ENCODE peak calls at places on chromosomes 6 and 20, in ten cellular contexts. R is CD4-positive, alpha-beta memory T cell; A is heart right ventricle; P is cardiac muscle cell; S is retinal pigment epithelial cell; Q is fibroblast of lung; H is IMR-90; K is fibroblast of pulmonary artery; U is epithelial cell of esophagus; O is CD8-positive, alpha-beta T cell. C is an unnamed sample.

GRCh38 chr6:1893470-1894130 is 283.9 kb downstream of the FOXC1 start:
- DNase-seq in S (no peak), K (no peak), P (peak), O (no peak), R (no peak), A (no peak), Q (peak), H (no peak), U (no peak), C (no peak)

GRCh38 chr20:56656632-56657031 is 27.5 kb downstream of the TFAP2C start:
- DNase-seq in S (no peak), U (peak), Q (no peak), O (no peak), A (no peak), P (no peak), K (no peak), H (no peak), R (no peak), C (no peak)

GRCh38 chr20:573414-574296 is 30.1 kb upstream of the CSNK2A1 start:
- DNase-seq in P (no peak), R (no peak), H (no peak), S (no peak), K (no peak), O (no peak), Q (no peak), U (no peak), A (no peak), C (no peak)

GRCh38 chr20:11499235-11499634 is 418.5 kb upstream of the BTBD3 start:
- DNase-seq in S (no peak), H (no peak), P (no peak), O (no peak), K (no peak), U (peak), R (no peak), A (no peak), Q (no peak), C (no peak)

GRCh38 chr6:19333936-19334335 is 503.2 kb upstream of the ID4 start:
- DNase-seq in K (peak), Q (peak), R (no peak), U (peak), P (peak), A (no peak), H (no peak), O (no peak), S (no peak), C (no peak)

GRCh38 chr6:87702589-87702945 is 534 bp upstream of the AKIRIN2 start:
- DNase-seq in R (no peak), K (peak), A (no peak), P (peak), S (no peak), U (peak), H (peak), O (no peak), Q (no peak), C (no peak)

GRCh38 chr6:125957845-125958244 is 1.3 kb downstream of the HINT3 start:
- DNase-seq in S (no peak), R (no peak), A (no peak), K (peak), P (peak), Q (peak), H (peak), O (no peak), U (peak), C (no peak)

GRCh38 chr20:61437280-61438206 is 185.5 kb downstream of the CDH4 start:
- DNase-seq in A (no peak), H (peak), O (no peak), Q (peak), R (no peak), P (peak), S (no peak), U (peak), K (peak), C (no peak)

GRCh38 chr6:85764844-85765243 is 122.2 kb upstream of the SYNCRIP start:
- DNase-seq in A (no peak), Q (no peak), H (peak), P (peak), S (no peak), O (no peak), R (no peak), K (peak), U (no peak), C (no peak)

GRCh38 chr6:9657994-9658393 is 756.9 kb downstream of the TFAP2A start:
- DNase-seq in P (no peak), R (no peak), S (no peak), H (peak), U (peak), A (no peak), Q (no peak), O (no peak), K (no peak), C (no peak)

GRCh38 chr6:113859349-113860164 is 2.4 kb downstream of the MARCKS start:
- DNase-seq in Q (peak), R (no peak), S (no peak), H (peak), K (peak), U (peak), A (peak), P (peak), O (no peak), C (no peak)

GRCh38 chr6:53731906-53732636 is 62.7 kb upstream of the LRRC1 start:
- DNase-seq in H (no peak), P (no peak), S (no peak), A (no peak), R (no peak), Q (no peak), U (no peak), K (no peak), O (no peak), C (no peak)

GRCh38 chr6:63527658-63528514 is 44.4 kb upstream of the LOC128125822 start:
- DNase-seq in O (no peak), H (peak), R (no peak), P (peak), Q (peak), U (peak), S (peak), A (no peak), K (peak), C (no peak)

GRCh38 chr20:21101453-21102251 is 4.5 kb downstream of the LINC00237 start:
- DNase-seq in P (peak), S (no peak), O (no peak), H (no peak), U (peak), A (no peak), K (no peak), Q (no peak), R (peak), C (no peak)

GRCh38 chr20:23507346-23507745 is 16.4 kb downstream of the CST8 start:
- DNase-seq in K (no peak), H (no peak), O (no peak), U (no peak), S (peak), P (no peak), R (no peak), A (no peak), Q (no peak), C (no peak)

GRCh38 chr20:11056414-11056813 is 382.6 kb upstream of the JAG1 start:
- DNase-seq in R (no peak), S (no peak), H (no peak), Q (no peak), U (no peak), O (no peak), P (no peak), K (no peak), A (no peak), C (no peak)

GRCh38 chr6:105374010-105374420 is 28.9 kb downstream of the PREP start:
- DNase-seq in U (peak), A (no peak), Q (no peak), P (peak), R (no peak), S (peak), K (peak), H (peak), O (no peak), C (no peak)

GRCh38 chr6:6684365-6684833 is 95.9 kb downstream of the LY86 start:
- DNase-seq in O (no peak), H (no peak), S (no peak), A (no peak), K (no peak), P (no peak), R (no peak), U (no peak), Q (no peak), C (peak)

GRCh38 chr6:14706378-14706929 is 539.4 kb upstream of the JARID2 start:
- DNase-seq in P (peak), R (no peak), S (peak), H (peak), A (peak), Q (peak), K (peak), O (no peak), U (peak), C (no peak)

GRCh38 chr6:147201885-147202515 is 2.2 kb upstream of the STXBP5 start:
- DNase-seq in Q (peak), O (peak), A (no peak), R (peak), K (peak), H (peak), P (peak), U (peak), S (no peak), C (peak)

GRCh38 chr6:44575644-44576043 is 188.1 kb downstream of the CDC5L start:
- DNase-seq in P (peak), S (no peak), K (peak), U (no peak), O (no peak), A (no peak), H (no peak), R (no peak), Q (no peak), C (no peak)

GRCh38 chr6:43806041-43806757 is 36.2 kb downstream of the VEGFA start:
- DNase-seq in R (no peak), O (no peak), H (no peak), U (peak), Q (no peak), K (no peak), P (no peak), S (no peak), A (no peak), C (no peak)

GRCh38 chr6:165704001-165704748 is 41.1 kb upstream of the PDE10A start:
- DNase-seq in A (no peak), U (peak), P (peak), Q (peak), O (no peak), R (no peak), S (no peak), H (peak), K (peak), C (no peak)

GRCh38 chr6:134424795-134425163 is 106.9 kb upstream of the SGK1 start:
- DNase-seq in S (no peak), Q (no peak), U (peak), O (no peak), R (no peak), K (no peak), H (no peak), P (no peak), A (no peak), C (no peak)

GRCh38 chr6:144675231-144675861 is 390.2 kb downstream of the UTRN start:
- DNase-seq in S (peak), H (peak), R (peak), A (no peak), P (peak), U (peak), O (no peak), K (peak), Q (peak), C (no peak)

GRCh38 chr6:117513174-117513573 is 30.7 kb downstream of the DCBLD1 start:
- DNase-seq in A (no peak), H (no peak), S (no peak), P (peak), U (no peak), R (no peak), Q (no peak), K (peak), O (no peak), C (no peak)

GRCh38 chr6:76615395-76615794 is 542.9 kb upstream of the IMPG1 start:
- DNase-seq in S (no peak), P (no peak), R (no peak), U (no peak), O (no peak), A (no peak), Q (no peak), H (no peak), K (no peak), C (no peak)

GRCh38 chr6:109791301-109791700 is 100.2 kb downstream of the FIG4 start:
- DNase-seq in H (peak), S (no peak), P (no peak), K (no peak), U (no peak), R (no peak), Q (no peak), O (no peak), A (no peak), C (no peak)

GRCh38 chr20:8388707-8389106 is 256.6 kb downstream of the PLCB1 start:
- DNase-seq in P (peak), A (no peak), R (no peak), K (peak), Q (peak), H (peak), S (no peak), U (no peak), O (no peak), C (no peak)

GRCh38 chr6:57173886-57174510 is 1.9 kb downstream of the BAG2 start:
- DNase-seq in A (no peak), U (peak), H (peak), S (no peak), R (no peak), P (peak), Q (peak), K (peak), O (no peak), C (no peak)

GRCh38 chr6:46325561-46326525 is 155.1 kb upstream of the ENPP5 start:
- DNase-seq in A (peak), U (no peak), S (peak), R (peak), K (peak), Q (peak), O (no peak), H (peak), P (peak), C (no peak)

GRCh38 chr6:87151786-87152527 is 3.4 kb upstream of the ZNF292 start:
- DNase-seq in Q (peak), R (peak), O (peak), H (peak), A (peak), K (peak), S (no peak), U (peak), P (peak), C (no peak)

GRCh38 chr20:47396762-47397476 is 40.4 kb upstream of the ZMYND8 start:
- DNase-seq in O (no peak), R (no peak), P (peak), K (no peak), H (no peak), U (no peak), Q (peak), A (no peak), S (no peak), C (no peak)

GRCh38 chr20:63580796-63581461 is 6.9 kb upstream of the HELZ2 start:
- DNase-seq in S (no peak), U (peak), H (peak), R (peak), Q (peak), O (peak), P (peak), A (no peak), K (peak), C (peak)

GRCh38 chr6:1701668-1702353 is 92.1 kb downstream of the FOXC1 start:
- DNase-seq in Q (peak), P (peak), S (peak), K (peak), U (peak), A (no peak), O (no peak), H (peak), R (no peak), C (no peak)

GRCh38 chr20:16562259-16562658 is 11.0 kb downstream of the KIF16B start:
- DNase-seq in P (no peak), K (no peak), Q (no peak), O (no peak), A (no peak), U (peak), R (no peak), S (no peak), H (no peak), C (no peak)

GRCh38 chr20:20237093-20237959 is 130.6 kb upstream of the INSM1 start:
- DNase-seq in S (no peak), Q (peak), K (peak), A (no peak), R (no peak), H (peak), O (peak), P (peak), U (peak), C (no peak)

GRCh38 chr6:125789167-125789566 is 1.6 kb upstream of the NCOA7 start:
- DNase-seq in K (no peak), R (no peak), A (no peak), O (no peak), H (no peak), Q (no peak), P (no peak), U (no peak), S (no peak), C (no peak)

GRCh38 chr6:11710968-11711643 is 67.5 kb downstream of the ADTRP start:
- DNase-seq in R (no peak), Q (peak), P (no peak), U (peak), K (no peak), S (peak), H (no peak), O (no peak), A (no peak), C (no peak)
- H3K4me3 ChIP-seq in R (no peak), Q (no peak), P (no peak), U (no peak), K (no peak), S (peak), H (no peak), O (no peak), A (no peak), C (peak)

DNA sequence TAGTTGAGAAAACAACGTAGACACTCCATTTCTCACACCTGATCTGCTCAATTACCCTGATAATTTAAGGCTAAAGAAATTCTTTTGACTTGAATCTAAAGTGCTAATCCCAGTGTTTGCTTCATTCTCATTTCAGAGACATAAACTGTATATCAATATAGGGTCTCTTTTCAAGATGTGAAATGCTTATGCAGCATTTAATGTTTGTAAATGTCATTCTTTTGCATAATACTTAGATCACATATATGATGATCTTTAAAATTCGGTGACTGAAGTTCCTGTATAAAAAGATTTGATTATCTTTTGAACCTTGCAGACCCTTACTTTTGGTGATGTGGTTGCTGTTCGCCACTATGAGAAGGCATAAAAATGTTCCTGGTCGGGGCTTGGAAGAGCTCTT is 3.9 kb downstream of the FABP7 start:
- DNase-seq in H (no peak), O (no peak), K (no peak), P (no peak), Q (no peak), A (no peak), S (no peak), U (no peak), R (no peak), C (no peak)
- H3K4me3 ChIP-seq in H (no peak), O (no peak), K (no peak), P (no peak), Q (no peak), A (no peak), S (no peak), U (no peak), R (no peak), C (no peak)

GRCh38 chr6:17281100-17281496 is at the start of gene RBM24:
- DNase-seq in Q (peak), O (peak), U (peak), A (peak), P (peak), S (no peak), R (no peak), H (peak), K (peak), C (no peak)
- H3K4me3 ChIP-seq in Q (peak), O (peak), U (peak), A (peak), P (peak), S (peak), R (no peak), H (peak), K (peak), C (no peak)

GRCh38 chr6:41404221-41404866 is 68.9 kb downstream of the NCR2 start:
- DNase-seq in A (no peak), P (no peak), O (no peak), U (no peak), Q (no peak), H (no peak), R (no peak), K (no peak), S (no peak), C (no peak)
- H3K4me3 ChIP-seq in A (no peak), P (no peak), O (no peak), U (no peak), Q (no peak), H (no peak), R (no peak), K (no peak), S (no peak), C (no peak)

DNA sequence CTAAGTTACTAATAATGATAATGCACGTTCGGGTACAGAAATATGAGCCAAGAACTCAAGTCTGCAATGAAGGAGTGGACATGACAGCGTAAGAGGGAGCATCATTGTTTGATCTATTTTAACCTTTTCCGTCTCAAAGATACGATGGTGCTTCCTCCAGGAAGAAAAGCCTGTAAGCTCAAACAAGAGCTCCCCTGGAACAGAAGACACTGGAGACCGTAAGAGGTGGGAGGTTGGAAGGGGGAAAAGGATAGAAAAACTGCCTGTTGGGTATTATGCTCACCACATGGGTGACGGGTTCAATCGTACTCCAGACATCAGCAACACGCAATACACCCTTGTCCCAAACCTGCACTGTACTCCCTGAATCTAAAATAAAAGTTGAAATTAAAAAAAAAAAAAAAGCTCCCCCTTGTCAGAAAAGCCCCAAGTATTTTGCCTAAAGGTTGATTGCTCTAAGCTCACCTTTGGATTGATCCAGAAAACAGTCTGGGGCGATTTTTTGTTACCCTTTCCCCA is 180.5 kb downstream of the TRIM27 start:
- DNase-seq in A (no peak), P (no peak), O (no peak), S (no peak), K (no peak), H (no peak), U (no peak), R (no peak), Q (no peak), C (no peak)
- H3K4me3 ChIP-seq in A (no peak), P (no peak), O (no peak), S (no peak), K (no peak), H (peak), U (peak), R (no peak), Q (no peak), C (no peak)

GRCh38 chr6:149987602-149988107 is 23.9 kb downstream of the ULBP1 start:
- DNase-seq in S (no peak), R (no peak), H (no peak), P (no peak), K (no peak), Q (no peak), O (no peak), U (no peak), A (no peak), C (no peak)

GRCh38 chr6:149991838-149992237 is 28.1 kb downstream of the ULBP1 start:
- DNase-seq in S (no peak), A (no peak), Q (no peak), R (no peak), U (no peak), P (no peak), O (no peak), K (no peak), H (no peak), C (no peak)

GRCh38 chr6:149988550-149989336 is 25.0 kb downstream of the ULBP1 start:
- DNase-seq in A (no peak), Q (no peak), O (no peak), S (no peak), K (no peak), R (no peak), U (no peak), H (no peak), P (no peak), C (no peak)

GRCh38 chr6:149990109-149990671 is 26.4 kb downstream of the ULBP1 start:
- DNase-seq in H (no peak), O (no peak), K (no peak), Q (no peak), A (no peak), R (no peak), S (no peak), U (no peak), P (no peak), C (no peak)

GRCh38 chr6:149990672-149991402 is 27.1 kb downstream of the ULBP1 start:
- DNase-seq in Q (no peak), P (no peak), R (peak), K (no peak), O (no peak), U (no peak), A (no peak), S (no peak), H (no peak), C (no peak)
- H3K4me3 ChIP-seq in Q (no peak), P (peak), R (peak), K (no peak), O (peak), U (peak), A (peak), S (peak), H (no peak), C (no peak)

GRCh38 chr20:50368813-50369224 is 141.4 kb upstream of the PTPN1 start:
- DNase-seq in H (peak), U (no peak), A (no peak), R (no peak), P (peak), S (no peak), O (no peak), Q (peak), K (peak), C (no peak)

GRCh38 chr20:50368386-50368785 is 141.8 kb upstream of the PTPN1 start:
- DNase-seq in R (no peak), K (no peak), H (no peak), O (no peak), P (no peak), Q (no peak), S (no peak), A (no peak), U (no peak), C (no peak)

GRCh38 chr20:50367104-50367674 is 143.0 kb upstream of the PTPN1 start:
- DNase-seq in U (no peak), H (no peak), O (no peak), P (no peak), K (no peak), Q (no peak), R (no peak), A (no peak), S (no peak), C (no peak)

GRCh38 chr20:50366270-50367103 is 143.7 kb upstream of the PTPN1 start:
- DNase-seq in K (peak), P (peak), Q (peak), O (peak), R (peak), U (peak), S (peak), H (peak), A (peak), C (no peak)

GRCh38 chr20:50367739-50368375 is 142.3 kb upstream of the PTPN1 start:
- DNase-seq in K (no peak), A (no peak), Q (no peak), P (no peak), R (no peak), U (no peak), S (no peak), H (no peak), O (no peak), C (no peak)
- H3K4me3 ChIP-seq in K (no peak), A (no peak), Q (no peak), P (no peak), R (no peak), U (no peak), S (no peak), H (no peak), O (no peak), C (no peak)